ENCODE peak calls at places on chromosomes 3 and 15, in five cellular contexts. W, R, E, F and N are unnamed samples.

GRCh38 chr15:101063212-101063611 is 144.1 kb downstream of the LRRK1 start:
- DNase-seq in W (no peak), R (peak; percentile 3), E (no peak), F (peak; percentile 33), N (no peak)

GRCh38 chr15:93072440-93073394 is 16.3 kb downstream of the RGMA start:
- DNase-seq in W (peak; percentile 76), R (peak; percentile 96), E (no peak), F (peak; percentile 91), N (no peak)

GRCh38 chr15:63984331-63984730 is 62.0 kb downstream of the DAPK2 start:
- DNase-seq in W (no peak), R (no peak), E (no peak), F (no peak), N (no peak)

GRCh38 chr15:93158104-93158503 is 69.1 kb upstream of the RGMA start:
- DNase-seq in W (no peak), R (no peak), E (no peak), F (no peak), N (no peak)

GRCh38 chr3:63679181-63679580 is 26.7 kb downstream of the SNTN start:
- DNase-seq in W (no peak), R (no peak), E (no peak), F (no peak), N (no peak)

GRCh38 chr15:90059208-90059985 is 42.9 kb downstream of the IDH2 start:
- DNase-seq in W (no peak), R (no peak), E (peak; percentile 45), F (peak; percentile 95), N (no peak)

GRCh38 chr3:184525337-184526157 is 36.0 kb upstream of the EPHB3 start:
- DNase-seq in W (no peak), R (no peak), E (peak; percentile 18), F (no peak), N (no peak)

GRCh38 chr15:83446904-83447708 is at the start of gene SH3GL3:
- DNase-seq in W (peak; percentile 89), R (peak; percentile 91), E (peak; percentile 45), F (peak; percentile 92), N (no peak)

GRCh38 chr3:169541528-169541927 is 122.0 kb downstream of the MECOM start:
- DNase-seq in W (no peak), R (no peak), E (no peak), F (no peak), N (no peak)

GRCh38 chr3:156307704-156308103 is 187.3 kb downstream of the KCNAB1 start:
- DNase-seq in W (no peak), R (peak; percentile 57), E (no peak), F (no peak), N (no peak)

GRCh38 chr15:71443538-71443937 is 328.3 kb downstream of the THSD4 start:
- DNase-seq in W (peak; percentile 53), R (no peak), E (no peak), F (peak; percentile 78), N (no peak)

GRCh38 chr15:48325400-48325799 is 5.8 kb upstream of the DUT start:
- DNase-seq in W (no peak), R (no peak), E (no peak), F (no peak), N (no peak)

GRCh38 chr3:73768594-73769308 is 144.0 kb upstream of the PDZRN3 start:
- DNase-seq in W (no peak), R (no peak), E (no peak), F (no peak), N (no peak)

GRCh38 chr3:133542871-133543270 is 30.6 kb upstream of the CDV3 start:
- DNase-seq in W (no peak), R (peak; percentile 57), E (no peak), F (no peak), N (no peak)

GRCh38 chr3:11953778-11954177 is 50.4 kb upstream of the SYN2 start:
- DNase-seq in W (no peak), R (no peak), E (no peak), F (no peak), N (no peak)

GRCh38 chr3:44961888-44962287 is 14.1 kb downstream of the ZDHHC3 start:
- DNase-seq in W (no peak), R (no peak), E (no peak), F (no peak), N (no peak)

GRCh38 chr3:44963571-44964325 is 12.2 kb downstream of the ZDHHC3 start:
- DNase-seq in W (no peak), R (no peak), E (no peak), F (no peak), N (no peak)

GRCh38 chr3:44960387-44961026 is 15.5 kb downstream of the ZDHHC3 start:
- DNase-seq in W (no peak), R (no peak), E (no peak), F (no peak), N (no peak)

GRCh38 chr3:44965165-44965564 is 10.8 kb downstream of the ZDHHC3 start:
- DNase-seq in W (no peak), R (no peak), E (no peak), F (no peak), N (no peak)

DNA sequence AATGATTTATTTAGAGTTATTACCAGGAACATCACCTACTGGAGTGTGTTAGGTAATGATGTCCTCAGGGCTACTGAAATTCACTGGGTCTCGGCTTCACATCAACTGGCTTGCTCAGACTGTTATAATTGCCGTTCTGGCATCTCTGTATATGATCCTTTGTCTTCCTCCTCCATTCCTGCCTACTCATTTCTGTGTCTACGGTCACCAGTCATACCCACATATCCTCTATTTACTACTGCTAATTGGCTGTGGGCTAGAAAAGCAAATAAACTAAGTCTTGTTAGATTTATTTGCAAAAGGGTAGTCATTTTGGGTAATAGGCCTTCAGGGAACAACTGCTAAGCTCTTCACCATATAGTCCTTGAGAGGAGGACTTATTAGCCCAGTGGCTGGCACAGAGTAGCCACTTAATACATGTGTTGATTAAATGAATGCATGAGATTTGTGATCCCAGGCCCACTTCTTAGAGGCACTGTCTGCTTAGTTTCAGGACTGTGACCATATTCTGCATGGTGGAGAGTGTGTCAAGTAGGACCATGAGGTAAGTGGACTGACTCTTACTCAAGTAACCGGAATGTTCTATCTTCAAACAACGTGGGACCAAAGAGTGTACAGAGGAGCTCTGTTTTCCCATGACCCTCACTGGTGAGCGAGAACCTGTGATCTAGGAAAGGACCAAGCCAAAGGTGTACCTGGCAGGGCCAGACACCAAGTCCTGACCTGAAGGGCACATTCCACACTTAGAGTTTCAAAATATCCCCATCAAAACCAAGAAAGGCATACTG is 13.2 kb downstream of the ZDHHC3 start:
- DNase-seq in W (no peak), R (no peak), E (no peak), F (no peak), N (no peak)
- H3K27ac ChIP-seq in W (no peak overlapping the region), R (no peak overlapping the region), E (peak overlapping the region; percentile 21), F (no peak overlapping the region), N (peak overlapping the region; percentile 44)

GRCh38 chr3:162492446-162493081 is 996.0 kb downstream of the OTOL1 start:
- DNase-seq in W (no peak), R (peak; percentile 60), E (no peak), F (no peak), N (no peak)
- H3K27ac ChIP-seq in W (no peak overlapping the region), R (peak overlapping the region; percentile 87), E (no peak overlapping the region), F (no peak overlapping the region), N (no peak overlapping the region)

GRCh38 chr3:181615666-181616065 is 96.1 kb upstream of the SOX2 start:
- DNase-seq in W (no peak), R (no peak), E (no peak), F (no peak), N (no peak)
- H3K27ac ChIP-seq in W (no peak overlapping the region), R (no peak overlapping the region), E (no peak overlapping the region), F (no peak overlapping the region), N (peak overlapping the region; percentile 49)

GRCh38 chr3:193943200-193943599 is 192.7 kb upstream of the HES1 start:
- DNase-seq in W (no peak), R (peak; percentile 29), E (no peak), F (no peak), N (no peak)
- H3K27ac ChIP-seq in W (no peak overlapping the region), R (no peak overlapping the region), E (no peak overlapping the region), F (no peak overlapping the region), N (no peak overlapping the region)

GRCh38 chr3:71208273-71209095 is 375.0 kb downstream of the FOXP1 start:
- DNase-seq in W (no peak), R (no peak), E (no peak), F (no peak), N (no peak)

GRCh38 chr3:71207632-71208031 is 375.9 kb downstream of the FOXP1 start:
- DNase-seq in W (no peak), R (no peak), E (no peak), F (no peak), N (no peak)

GRCh38 chr3:71206821-71207220 is 376.7 kb downstream of the FOXP1 start:
- DNase-seq in W (no peak), R (no peak), E (no peak), F (no peak), N (no peak)

GRCh38 chr3:71203727-71204488 is 379.6 kb downstream of the FOXP1 start:
- DNase-seq in W (no peak), R (no peak), E (no peak), F (no peak), N (no peak)

DNA sequence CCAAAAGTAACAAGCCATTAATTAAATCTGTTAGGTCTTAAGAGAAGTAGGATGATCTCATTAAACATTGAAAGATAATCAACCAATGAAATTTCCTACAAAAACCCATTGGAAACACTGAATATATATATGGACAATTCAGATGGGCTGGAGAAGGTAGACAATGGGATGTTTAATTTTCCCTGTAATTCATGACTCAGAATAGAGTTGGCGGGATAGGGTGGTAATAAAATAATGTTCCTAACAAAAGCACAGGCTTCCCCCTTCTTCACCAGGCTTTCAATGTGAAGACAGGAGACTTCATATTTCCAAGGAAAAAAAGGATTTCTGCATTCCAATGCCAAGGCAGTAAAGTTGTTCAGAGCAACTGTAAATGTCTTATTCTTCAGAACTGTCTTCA is 377.2 kb downstream of the FOXP1 start:
- DNase-seq in W (no peak), R (no peak), E (no peak), F (no peak), N (no peak)
- H3K27ac ChIP-seq in W (no peak overlapping the region), R (no peak overlapping the region), E (no peak overlapping the region), F (no peak overlapping the region), N (no peak overlapping the region)

DNA sequence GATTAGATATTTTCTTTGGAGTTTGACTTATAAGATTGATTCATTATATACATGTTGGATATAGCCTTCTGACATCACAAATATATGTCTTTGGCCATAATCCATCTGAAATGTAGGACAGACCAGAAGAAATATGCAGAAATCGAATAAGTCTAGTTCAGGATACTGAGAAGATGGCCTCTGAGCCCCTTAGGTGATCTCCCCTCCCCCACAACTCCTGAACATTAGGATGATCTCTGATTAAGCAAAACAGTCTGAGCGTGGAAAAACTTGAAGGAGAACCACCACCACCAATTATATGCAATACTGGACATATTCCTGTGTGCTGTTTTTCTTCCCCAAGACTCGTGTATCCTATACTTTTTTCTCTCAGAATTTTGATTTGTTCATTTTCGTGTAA is 3.2 kb downstream of the SETD5 start:
- DNase-seq in W (peak; percentile 64), R (no peak), E (no peak), F (no peak), N (no peak)
- H3K27ac ChIP-seq in W (peak overlapping the region; percentile 99), R (peak overlapping the region; percentile 97), E (peak overlapping the region; percentile 27), F (peak overlapping the region; percentile 97), N (peak overlapping the region; percentile 96)

GRCh38 chr3:50264389-50264963 is 4.5 kb upstream of the SEMA3B start:
- DNase-seq in W (peak; percentile 76), R (peak; percentile 99), E (peak; percentile 41), F (peak; percentile 89), N (no peak)

GRCh38 chr3:50261505-50261904 is 7.4 kb upstream of the SEMA3B start:
- DNase-seq in W (no peak), R (no peak), E (no peak), F (no peak), N (no peak)

GRCh38 chr3:50260942-50261441 is 8.0 kb upstream of the SEMA3B start:
- DNase-seq in W (no peak), R (peak; percentile 88), E (no peak), F (no peak), N (no peak)

GRCh38 chr3:50263443-50264388 is 5.2 kb upstream of the SEMA3B start:
- DNase-seq in W (no peak), R (peak; percentile 95), E (no peak), F (no peak), N (no peak)

GRCh38 chr3:50262778-50263177 is 6.2 kb upstream of the SEMA3B start:
- DNase-seq in W (no peak), R (peak; percentile 72), E (no peak), F (no peak), N (no peak)
- H3K27ac ChIP-seq in W (no peak overlapping the region), R (no peak overlapping the region), E (no peak overlapping the region), F (no peak overlapping the region), N (no peak overlapping the region)